ENCODE peak calls at places on chromosomes 16 and 17, in five cellular contexts. N, B, H, I and S are unnamed samples.

GRCh38 chr17:18167421-18167820 is 16.2 kb upstream of the ALKBH5 start:
- DNase-seq in N (no peak), B (no peak), H (no peak), I (no peak), S (no peak)

GRCh38 chr16:35574454-35575431 is 2115.3 kb downstream of the TP53TG3F start:
- DNase-seq in N (no peak), B (no peak), H (no peak), I (no peak), S (no peak)

GRCh38 chr16:11016993-11017392 is 72.6 kb downstream of the CLEC16A start:
- DNase-seq in N (peak; percentile 88), B (peak; percentile 87), H (peak; percentile 41), I (no peak), S (peak; percentile 74)

GRCh38 chr17:54901230-54901847 is 687 bp downstream of the TOM1L1 start:
- DNase-seq in N (peak; percentile 90), B (peak; percentile 9), H (no peak), I (no peak), S (peak; percentile 20)

GRCh38 chr17:62757518-62757951 is 50.6 kb downstream of the MARCHF10 start:
- DNase-seq in N (no peak), B (no peak), H (no peak), I (no peak), S (no peak)

GRCh38 chr16:8631373-8631772 is 9.9 kb downstream of the METTL22 start:
- DNase-seq in N (no peak), B (no peak), H (no peak), I (no peak), S (no peak)

GRCh38 chr16:51327001-51327400 is 175.9 kb upstream of the SALL1 start:
- DNase-seq in N (no peak), B (no peak), H (no peak), I (no peak), S (no peak)

GRCh38 chr16:53449816-53450517 is 15.7 kb downstream of the RBL2 start:
- DNase-seq in N (no peak), B (no peak), H (no peak), I (no peak), S (no peak)